ENCODE peak calls at places on chromosomes 6 and 20, in nine cellular contexts. Z is B cell; C is GM20000; S is cardiac muscle cell; E is CD8-positive, alpha-beta T cell; K is stomach; H is GM10248; J is left ventricle myocardium inferior; U is fibroblast of villous mesenchyme. F is an unnamed sample.

GRCh38 chr6:129929433-129929832 is 68.3 kb upstream of the TMEM244 start:
- DNase-seq in U (peak), J (no peak), S (no peak), H (no peak), C (no peak), K (no peak), E (no peak), Z (no peak), F (no peak)

GRCh38 chr20:9775176-9775575 is 63.7 kb downstream of the PAK5 start:
- DNase-seq in U (no peak), C (no peak), J (no peak), S (no peak), E (no peak), K (no peak), Z (no peak), H (no peak), F (no peak)

GRCh38 chr6:14511192-14511591 is 393.6 kb downstream of the CD83 start:
- DNase-seq in Z (no peak), K (no peak), J (no peak), U (no peak), E (no peak), S (no peak), C (no peak), H (no peak), F (no peak)

GRCh38 chr20:22333885-22334545 is 250.4 kb downstream of the FOXA2 start:
- DNase-seq in Z (peak), E (peak), S (peak), H (peak), K (peak), U (peak), C (peak), J (peak), F (peak)

GRCh38 chr6:39178235-39178634 is 51.0 kb downstream of the KCNK5 start:
- DNase-seq in K (no peak), J (no peak), H (no peak), C (no peak), Z (no peak), U (no peak), S (no peak), E (no peak), F (no peak)

GRCh38 chr6:131362696-131363095 is 210.3 kb upstream of the ARG1 start:
- DNase-seq in J (no peak), U (no peak), Z (no peak), S (no peak), C (no peak), E (no peak), H (no peak), K (no peak), F (no peak)

GRCh38 chr6:23533954-23534725 is 591.9 kb upstream of the NRSN1 start:
- DNase-seq in U (peak), C (no peak), H (no peak), S (no peak), J (no peak), K (no peak), Z (no peak), E (no peak), F (no peak)

GRCh38 chr6:37916149-37916548 is 96.6 kb downstream of the ZFAND3 start:
- DNase-seq in J (no peak), U (no peak), K (no peak), S (no peak), Z (no peak), E (no peak), C (no peak), H (no peak), F (no peak)

GRCh38 chr6:44955145-44955544 is 373.0 kb upstream of the RUNX2 start:
- DNase-seq in E (no peak), H (no peak), Z (no peak), C (no peak), K (no peak), U (no peak), J (no peak), S (no peak), F (no peak)

GRCh38 chr6:72321741-72322140 is 300.1 kb upstream of the KCNQ5 start:
- DNase-seq in C (no peak), E (no peak), Z (no peak), K (no peak), J (no peak), H (no peak), S (no peak), U (peak), F (no peak)

GRCh38 chr20:38127011-38127621 is 38.0 kb downstream of the TGM2 start:
- DNase-seq in H (no peak), K (peak), Z (no peak), E (no peak), S (no peak), J (no peak), U (peak), C (no peak), F (peak)

GRCh38 chr20:47620808-47621805 is 119.4 kb downstream of the NCOA3 start:
- DNase-seq in Z (no peak), K (no peak), C (peak), H (peak), S (peak), E (no peak), U (peak), J (no peak), F (peak)

GRCh38 chr6:44849829-44850228 is 462.3 kb downstream of the CDC5L start:
- DNase-seq in Z (no peak), U (no peak), H (no peak), C (no peak), J (no peak), S (no peak), E (no peak), K (no peak), F (no peak)

GRCh38 chr6:151916680-151917164 is 109.2 kb downstream of the ESR1 start:
- DNase-seq in H (no peak), Z (no peak), C (no peak), K (no peak), J (no peak), S (no peak), E (no peak), U (peak), F (no peak)

GRCh38 chr20:33674294-33675126 is at the start of gene NECAB3:
- DNase-seq in Z (no peak), C (peak), J (peak), K (peak), E (peak), U (peak), H (peak), S (peak), F (peak)

GRCh38 chr20:41738584-41739193 is 120.5 kb upstream of the CHD6 start:
- DNase-seq in U (peak), S (peak), K (peak), Z (no peak), C (peak), J (peak), E (peak), H (peak), F (peak)

GRCh38 chr6:48671506-48671905 is 560.5 kb upstream of the PTCHD4 start:
- DNase-seq in U (no peak), E (no peak), C (no peak), K (no peak), S (no peak), J (no peak), H (no peak), Z (no peak), F (no peak)

GRCh38 chr20:23118766-23119165 is 32.6 kb upstream of the CD93 start:
- DNase-seq in C (no peak), U (no peak), H (no peak), Z (no peak), K (no peak), E (no peak), J (no peak), S (no peak), F (no peak)

GRCh38 chr20:50715694-50716093 is 15.7 kb upstream of the PARD6B start:
- DNase-seq in J (no peak), H (no peak), E (no peak), Z (no peak), U (no peak), S (no peak), C (no peak), K (no peak), F (no peak)

GRCh38 chr20:48904566-48905321 is 16.8 kb upstream of the ARFGEF2 start:
- DNase-seq in K (peak), Z (peak), C (peak), U (peak), H (peak), J (peak), E (peak), S (peak), F (peak)
- TF ChIP-seq CTCF in K (no peak), Z (peak), C (peak), U (peak), H (peak), J (peak), E (peak), S (peak), F (peak)

DNA sequence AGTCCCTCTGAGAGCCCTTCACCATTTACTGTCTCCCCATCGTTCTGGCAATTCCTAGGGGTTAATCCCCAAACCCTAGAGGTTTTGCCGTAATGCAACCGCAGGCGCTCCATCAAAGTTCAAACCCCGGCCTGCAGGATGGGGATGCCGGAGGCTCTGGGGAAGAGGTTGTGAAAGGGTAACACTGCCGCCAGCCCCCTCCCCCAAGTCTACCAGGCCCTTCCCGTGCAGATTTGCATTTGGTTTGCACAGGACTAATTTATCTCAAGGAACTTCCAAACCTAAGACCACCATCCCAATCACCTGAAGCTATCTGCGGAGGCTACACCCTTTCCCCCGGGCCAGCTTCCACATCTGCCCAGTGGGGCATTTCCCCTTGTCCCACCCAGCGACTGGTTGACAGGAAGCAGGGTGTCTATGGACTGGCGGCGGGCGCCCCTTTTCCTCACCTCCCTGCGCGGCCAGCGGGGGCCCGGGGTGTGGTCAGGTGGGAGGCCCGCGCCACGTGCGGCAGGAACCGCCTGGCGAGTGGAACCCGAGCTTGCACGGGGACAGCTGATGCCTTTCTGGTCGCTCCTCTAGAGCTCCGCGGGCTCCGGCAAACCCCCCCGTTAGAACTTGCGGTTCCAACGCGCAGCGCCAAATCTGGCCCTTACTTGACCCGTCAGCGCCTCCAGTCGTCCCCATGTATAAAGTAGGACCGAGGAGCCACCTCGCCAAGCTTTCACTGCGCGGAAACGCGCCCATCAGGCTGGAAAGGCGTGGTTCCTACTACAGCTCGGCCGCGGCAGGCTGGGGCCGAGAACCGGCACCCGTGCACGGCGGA is 9.4 kb upstream of the SLC4A11 start:
- DNase-seq in J (peak), Z (no peak), U (peak), H (no peak), E (no peak), C (peak), S (peak), K (peak), F (no peak)
- TF ChIP-seq CTCF in J (peak), Z (no peak), U (no peak), H (peak), E (no peak), C (no peak), S (no peak), K (no peak), F (no peak)

GRCh38 chr6:138430361-138431145 is 26.5 kb downstream of the HEBP2 start:
- DNase-seq in C (no peak), K (no peak), H (no peak), Z (no peak), S (peak), U (no peak), E (no peak), J (peak), F (no peak)

GRCh38 chr6:138429731-138430130 is 25.7 kb downstream of the HEBP2 start:
- DNase-seq in S (no peak), J (no peak), U (no peak), K (no peak), H (no peak), E (no peak), C (no peak), Z (no peak), F (no peak)

GRCh38 chr6:138426500-138427123 is 22.6 kb downstream of the HEBP2 start:
- DNase-seq in U (no peak), C (no peak), H (no peak), K (no peak), J (no peak), S (no peak), Z (no peak), E (no peak), F (no peak)

GRCh38 chr6:138431276-138432062 is 27.4 kb downstream of the HEBP2 start:
- DNase-seq in J (no peak), K (no peak), H (no peak), Z (no peak), C (no peak), E (no peak), S (no peak), U (no peak), F (no peak)

DNA sequence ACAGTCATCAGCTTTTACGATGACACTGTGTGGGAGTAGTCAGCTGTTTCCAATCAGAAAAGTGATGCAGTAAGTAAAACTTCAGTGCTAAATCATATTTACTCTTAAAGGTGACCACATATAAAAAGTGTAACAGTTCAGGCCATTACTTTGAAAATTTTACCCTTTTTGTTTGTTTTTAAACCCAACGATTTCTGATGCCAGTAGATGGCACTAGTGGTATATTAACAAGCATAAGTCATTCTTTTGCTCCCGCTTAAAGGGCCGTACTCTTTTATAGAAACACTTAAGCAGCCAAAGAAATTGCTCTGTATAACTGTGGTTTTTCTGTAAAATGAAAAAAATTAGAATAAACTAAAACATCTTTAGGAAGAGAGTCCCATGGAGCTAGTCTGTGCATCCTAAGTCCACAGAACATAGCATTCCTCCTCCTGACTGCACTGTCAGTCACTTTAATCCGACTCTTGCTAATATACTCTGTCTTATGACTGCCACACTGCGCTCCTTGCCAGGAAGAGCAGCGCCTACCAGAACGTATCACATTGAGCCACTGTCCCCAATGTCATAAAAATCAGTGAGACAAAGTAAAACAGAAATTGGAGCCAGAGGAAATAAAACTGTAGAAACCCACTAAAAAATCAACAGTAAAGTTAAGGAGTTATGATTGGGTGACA is 25.1 kb downstream of the HEBP2 start:
- DNase-seq in C (peak), U (peak), Z (no peak), K (no peak), S (peak), E (no peak), J (no peak), H (peak), F (no peak)
- TF ChIP-seq CTCF in C (no peak), U (peak), Z (peak), K (no peak), S (peak), E (peak), J (peak), H (peak), F (peak)

GRCh38 chr20:62793757-62794006 is 2.6 kb upstream of the MRGBP start:
- DNase-seq in U (no peak), S (no peak), E (no peak), J (no peak), C (no peak), Z (no peak), K (no peak), H (no peak), F (no peak)

GRCh38 chr20:62792940-62793756 is 3.1 kb upstream of the MRGBP start:
- DNase-seq in H (no peak), S (no peak), E (peak), U (no peak), J (no peak), C (no peak), Z (no peak), K (no peak), F (no peak)

GRCh38 chr20:62792182-62792939 is 3.9 kb upstream of the MRGBP start:
- DNase-seq in E (no peak), Z (no peak), K (no peak), H (no peak), S (no peak), J (no peak), C (no peak), U (peak), F (peak)

GRCh38 chr20:62795023-62795761 is 1.1 kb upstream of the MRGBP start:
- DNase-seq in S (peak), C (peak), H (no peak), E (peak), U (peak), J (no peak), Z (peak), K (no peak), F (peak)

DNA sequence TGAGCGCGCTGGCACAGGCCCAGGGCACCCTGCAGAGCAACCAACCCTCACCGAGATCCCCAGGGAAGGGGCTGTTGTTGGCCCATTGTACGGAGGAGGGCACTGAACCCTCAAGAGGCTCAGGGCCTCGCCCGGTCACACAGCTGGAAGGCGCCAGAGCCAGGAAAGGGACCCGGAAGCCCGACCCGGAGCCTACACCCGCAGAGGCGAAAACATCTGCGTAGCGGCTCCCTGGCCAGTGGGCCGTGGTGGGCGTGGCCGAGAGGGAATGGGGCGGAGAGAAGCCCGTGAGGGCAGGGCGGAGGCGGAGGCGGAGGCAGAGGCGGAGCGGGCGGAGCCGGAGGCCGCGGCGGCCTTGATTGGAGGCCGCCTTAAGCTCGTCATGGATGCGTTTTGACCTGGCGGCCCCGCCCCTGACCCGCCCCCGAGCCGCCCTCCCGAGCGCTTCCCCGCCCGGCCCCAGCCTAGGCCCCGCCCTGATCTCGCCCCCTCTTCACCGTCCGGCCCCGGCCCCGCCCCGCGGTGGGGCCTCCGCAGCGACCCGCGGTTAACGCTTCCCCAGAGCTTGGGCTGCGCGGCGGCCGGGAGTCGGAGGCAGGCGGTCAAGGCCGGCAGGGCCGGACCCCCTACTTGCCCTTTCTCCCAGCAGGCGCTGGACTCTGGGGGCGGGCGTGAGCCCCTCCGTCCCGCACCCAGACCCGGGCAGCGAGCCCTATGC is 2.1 kb upstream of the MRGBP start:
- DNase-seq in C (peak), H (peak), Z (peak), K (peak), E (peak), J (peak), U (peak), S (peak), F (peak)
- TF ChIP-seq CTCF in C (no peak), H (no peak), Z (no peak), K (no peak), E (no peak), J (no peak), U (no peak), S (no peak), F (no peak)

GRCh38 chr6:35962779-35963570 is 42.1 kb upstream of the SRPK1 start:
- DNase-seq in U (no peak), C (no peak), J (no peak), S (no peak), Z (no peak), K (no peak), E (no peak), H (no peak), F (no peak)

GRCh38 chr6:35969676-35970075 is 48.8 kb upstream of the SRPK1 start:
- DNase-seq in U (no peak), C (no peak), K (no peak), H (no peak), S (no peak), Z (no peak), E (no peak), J (no peak), F (no peak)

GRCh38 chr6:35972471-35972985 is 51.6 kb upstream of the SRPK1 start:
- DNase-seq in H (no peak), Z (no peak), C (no peak), S (peak), E (no peak), K (no peak), U (no peak), J (no peak), F (peak)

GRCh38 chr6:35970181-35970580 is 49.3 kb upstream of the SRPK1 start:
- DNase-seq in J (no peak), H (no peak), S (no peak), U (peak), E (no peak), K (no peak), C (no peak), Z (no peak), F (peak)

GRCh38 chr6:35967059-35967769 is 46.3 kb upstream of the SRPK1 start:
- DNase-seq in H (no peak), U (no peak), C (no peak), Z (no peak), J (no peak), K (no peak), S (no peak), E (no peak), F (peak)
- TF ChIP-seq CTCF in H (no peak), U (no peak), C (no peak), Z (no peak), J (no peak), K (no peak), S (no peak), E (no peak), F (no peak)